ENCODE peak calls at places on chromosomes 4 and X, in six cellular contexts. C is GM23248; D is stimulated activated CD4-positive, alpha-beta T cell treated with anti-CD3 and anti-CD28 coated beads, Interleukin-1b, Interleukin-23, amount 100 ng/mL, for 1 hour; Z is A673; A is osteocyte; G is NCI-H1417 treated with DMSO at 0.1 percent for 48 hours. Q is an unnamed sample.

GRCh38 chr4:1783970-1784369 is 9.1 kb upstream of the FGFR3 start:
- DNase-seq in C (no peak), D (no peak), Z (no peak), A (no peak), G (no peak), Q (no peak)

GRCh38 chr4:122758033-122758432 is 25.5 kb downstream of the BBS12 start:
- DNase-seq in C (peak; percentile 69), D (no peak), Z (peak; percentile 62), A (no peak), G (no peak), Q (peak; percentile 14)

GRCh38 chr4:112348488-112349158 is 51.5 kb downstream of the ALPK1 start:
- DNase-seq in C (peak; percentile 87), D (no peak), Z (peak; percentile 63), A (no peak), G (peak; percentile 28), Q (no peak)

GRCh38 chrX:123450217-123450616 is 266.1 kb downstream of the GRIA3 start:
- DNase-seq in C (peak; percentile 16), D (no peak), Z (no peak), A (no peak), G (no peak), Q (peak; percentile 2)

GRCh38 chrX:114611018-114611619 is 27.2 kb downstream of the HTR2C start:
- DNase-seq in C (peak; percentile 42), D (no peak), Z (peak; percentile 61), A (no peak), G (no peak), Q (peak; percentile 20)

GRCh38 chr4:113232194-113232593 is 182.7 kb downstream of the ANK2 start:
- DNase-seq in C (peak; percentile 39), D (no peak), Z (no peak), A (no peak), G (no peak), Q (no peak)

GRCh38 chr4:142845293-142846070 is 619 bp downstream of the INPP4B start:
- DNase-seq in C (peak; percentile 56), D (no peak), Z (no peak), A (no peak), G (no peak), Q (no peak)

GRCh38 chr4:169251291-169252235 is 19.2 kb downstream of the SH3RF1 start:
- DNase-seq in C (no peak), D (no peak), Z (no peak), A (no peak), G (no peak), Q (no peak)

GRCh38 chrX:16855363-16856075 is 14.6 kb downstream of the RBBP7 start:
- DNase-seq in C (peak; percentile 10), D (no peak), Z (no peak), A (no peak), G (no peak), Q (no peak)